ENCODE peak calls at places on chromosomes 12 and 14, in seven cellular contexts. G, S, V, A, J, C and W are unnamed samples.

GRCh38 chr12:63995512-63995911 is 151.0 kb downstream of the SRGAP1 start:
- DNase-seq in G (no peak), S (no peak), V (no peak), A (no peak), J (peak), C (no peak), W (no peak)

GRCh38 chr14:55794655-55795583 is 214.9 kb downstream of the KTN1 start:
- DNase-seq in G (no peak), S (no peak), V (no peak), A (no peak), J (no peak), C (no peak), W (no peak)

GRCh38 chr12:37543131-37543965 is 773.2 kb upstream of the ALG10B start:
- DNase-seq in G (no peak), S (no peak), V (no peak), A (no peak), J (peak), C (no peak), W (no peak)

GRCh38 chr12:89424394-89424793 is 72.1 kb upstream of the DUSP6 start:
- DNase-seq in G (no peak), S (no peak), V (no peak), A (no peak), J (no peak), C (no peak), W (no peak)

GRCh38 chr14:79515158-79515557 is 696.1 kb downstream of the DIO2 start:
- DNase-seq in G (no peak), S (no peak), V (no peak), A (no peak), J (no peak), C (no peak), W (no peak)

GRCh38 chr12:130281157-130281799 is 56.4 kb upstream of the PIWIL1 start:
- DNase-seq in G (peak), S (no peak), V (no peak), A (peak), J (peak), C (no peak), W (no peak)

GRCh38 chr14:41062826-41063225 is 543.9 kb upstream of the LRFN5 start:
- DNase-seq in G (no peak), S (no peak), V (no peak), A (no peak), J (no peak), C (peak), W (no peak)

GRCh38 chr12:65656904-65657351 is 167.4 kb upstream of the HMGA2 start:
- DNase-seq in G (no peak), S (no peak), V (no peak), A (no peak), J (no peak), C (peak), W (no peak)

GRCh38 chr12:49088190-49088931 is 6.2 kb downstream of the DHH start:
- DNase-seq in G (peak), S (no peak), V (peak), A (peak), J (peak), C (peak), W (peak)

GRCh38 chr12:127964717-127965116 is 302.3 kb upstream of the TMEM132C start:
- DNase-seq in G (no peak), S (no peak), V (no peak), A (no peak), J (no peak), C (peak), W (no peak)

GRCh38 chr12:104700324-104700723 is 243.6 kb downstream of the CHST11 start:
- DNase-seq in G (no peak), S (no peak), V (no peak), A (no peak), J (no peak), C (no peak), W (no peak)

GRCh38 chr14:92958373-92959188 is 35.6 kb downstream of the CHGA start:
- DNase-seq in G (no peak), S (no peak), V (no peak), A (no peak), J (no peak), C (no peak), W (no peak)

GRCh38 chr14:60637490-60638452 is 11.5 kb downstream of the SIX1 start:
- DNase-seq in G (peak), S (no peak), V (no peak), A (peak), J (no peak), C (peak), W (no peak)

GRCh38 chr12:67981236-67982164 is 7.7 kb upstream of the IFNG-AS1 start:
- DNase-seq in G (no peak), S (no peak), V (no peak), A (no peak), J (no peak), C (peak), W (no peak)

GRCh38 chr12:62537544-62537943 is 70.9 kb downstream of the MON2 start:
- DNase-seq in G (no peak), S (no peak), V (peak), A (no peak), J (no peak), C (peak), W (no peak)

GRCh38 chr12:94710933-94711332 is 60.6 kb upstream of the TMCC3 start:
- DNase-seq in G (peak), S (no peak), V (no peak), A (peak), J (peak), C (no peak), W (no peak)

GRCh38 chr12:53596920-53597363 is 29.2 kb downstream of the ATF7 start:
- DNase-seq in G (no peak), S (no peak), V (no peak), A (no peak), J (no peak), C (peak), W (no peak)

GRCh38 chr12:84161296-84161695 is 751.3 kb downstream of the SLC6A15 start:
- DNase-seq in G (no peak), S (no peak), V (no peak), A (no peak), J (no peak), C (peak), W (no peak)

GRCh38 chr12:106079148-106079738 is 59.5 kb downstream of the NUAK1 start:
- DNase-seq in G (no peak), S (no peak), V (no peak), A (no peak), J (no peak), C (no peak), W (no peak)

GRCh38 chr12:95003213-95003920 is at the start of gene NDUFA12:
- DNase-seq in G (peak), S (peak), V (peak), A (peak), J (peak), C (peak), W (peak)

GRCh38 chr14:95125951-95126350 is 31.4 kb downstream of the DICER1 start:
- DNase-seq in G (no peak), S (no peak), V (no peak), A (no peak), J (no peak), C (no peak), W (no peak)

GRCh38 chr12:32365473-32366064 is 33.8 kb upstream of the FGD4 start:
- DNase-seq in G (no peak), S (peak), V (no peak), A (peak), J (peak), C (peak), W (no peak)

GRCh38 chr12:113056631-113057488 is at the start of gene DTX1:
- DNase-seq in G (peak), S (no peak), V (no peak), A (no peak), J (no peak), C (no peak), W (no peak)

GRCh38 chr14:67447033-67447381 is 35.0 kb upstream of the PLEK2 start:
- DNase-seq in G (no peak), S (no peak), V (no peak), A (no peak), J (no peak), C (no peak), W (no peak)

GRCh38 chr14:22200977-22201605 is 387.9 kb downstream of the DAD1 start:
- DNase-seq in G (no peak), S (no peak), V (no peak), A (peak), J (no peak), C (peak), W (no peak)

GRCh38 chr12:50061172-50061571 is 3.8 kb downstream of the ASIC1 start:
- DNase-seq in G (no peak), S (no peak), V (no peak), A (no peak), J (no peak), C (no peak), W (no peak)

GRCh38 chr14:72558721-72559120 is 335.2 kb downstream of the DPF3 start:
- DNase-seq in G (peak), S (no peak), V (no peak), A (no peak), J (no peak), C (peak), W (no peak)

GRCh38 chr14:75418779-75419768 is 8.7 kb upstream of the JDP2 start:
- DNase-seq in G (no peak), S (no peak), V (no peak), A (peak), J (peak), C (no peak), W (no peak)

GRCh38 chr12:65099182-65099581 is 21.9 kb downstream of the WIF1 start:
- DNase-seq in G (no peak), S (no peak), V (no peak), A (no peak), J (no peak), C (no peak), W (no peak)

GRCh38 chr14:54023027-54023426 is 66.4 kb upstream of the BMP4 start:
- DNase-seq in G (no peak), S (no peak), V (no peak), A (no peak), J (no peak), C (no peak), W (no peak)

GRCh38 chr12:80709811-80710726 is 2.6 kb downstream of the MYF6 start:
- DNase-seq in G (peak), S (no peak), V (no peak), A (peak), J (no peak), C (no peak), W (no peak)

GRCh38 chr14:77086017-77086727 is 11.9 kb upstream of the CIPC start:
- DNase-seq in G (no peak), S (no peak), V (no peak), A (no peak), J (no peak), C (peak), W (no peak)

GRCh38 chr12:47801170-47801903 is 18.4 kb downstream of the HDAC7 start:
- DNase-seq in G (no peak), S (no peak), V (peak), A (no peak), J (no peak), C (no peak), W (no peak)

GRCh38 chr12:95736631-95737030 is 53.9 kb downstream of the NTN4 start:
- DNase-seq in G (no peak), S (no peak), V (peak), A (no peak), J (no peak), C (peak), W (no peak)

GRCh38 chr14:72847721-72848120 is 46.2 kb downstream of the DPF3 start:
- DNase-seq in G (no peak), S (no peak), V (no peak), A (peak), J (no peak), C (no peak), W (no peak)

GRCh38 chr12:47121146-47121545 is 41.4 kb upstream of the AMIGO2 start:
- DNase-seq in G (no peak), S (no peak), V (no peak), A (no peak), J (no peak), C (peak), W (no peak)

GRCh38 chr14:77033622-77034521 is 5.4 kb upstream of the IRF2BPL start:
- DNase-seq in G (peak), S (peak), V (peak), A (peak), J (peak), C (peak), W (peak)

GRCh38 chr12:115868624-115869023 is 408.9 kb downstream of the MED13L start:
- DNase-seq in G (no peak), S (no peak), V (no peak), A (no peak), J (no peak), C (no peak), W (no peak)

GRCh38 chr12:34399631-34400422 is 377.5 kb downstream of the ALG10 start:
- DNase-seq in G (peak), S (no peak), V (peak), A (peak), J (peak), C (no peak), W (no peak)

GRCh38 chr12:54950071-54950727 is 34.4 kb downstream of the TESPA1 start:
- DNase-seq in G (no peak), S (no peak), V (no peak), A (no peak), J (no peak), C (no peak), W (no peak)
- TF ChIP-seq CTCF in G (no peak), S (no peak), V (no peak), A (no peak), J (no peak), C (no peak), W (no peak)

GRCh38 chr14:50594577-50595316 is 34.8 kb downstream of the ATL1 start:
- DNase-seq in G (no peak), S (no peak), V (no peak), A (no peak), J (no peak), C (no peak), W (no peak)
- TF ChIP-seq CTCF in G (no peak), S (no peak), V (no peak), A (no peak), J (no peak), C (no peak), W (no peak)

DNA sequence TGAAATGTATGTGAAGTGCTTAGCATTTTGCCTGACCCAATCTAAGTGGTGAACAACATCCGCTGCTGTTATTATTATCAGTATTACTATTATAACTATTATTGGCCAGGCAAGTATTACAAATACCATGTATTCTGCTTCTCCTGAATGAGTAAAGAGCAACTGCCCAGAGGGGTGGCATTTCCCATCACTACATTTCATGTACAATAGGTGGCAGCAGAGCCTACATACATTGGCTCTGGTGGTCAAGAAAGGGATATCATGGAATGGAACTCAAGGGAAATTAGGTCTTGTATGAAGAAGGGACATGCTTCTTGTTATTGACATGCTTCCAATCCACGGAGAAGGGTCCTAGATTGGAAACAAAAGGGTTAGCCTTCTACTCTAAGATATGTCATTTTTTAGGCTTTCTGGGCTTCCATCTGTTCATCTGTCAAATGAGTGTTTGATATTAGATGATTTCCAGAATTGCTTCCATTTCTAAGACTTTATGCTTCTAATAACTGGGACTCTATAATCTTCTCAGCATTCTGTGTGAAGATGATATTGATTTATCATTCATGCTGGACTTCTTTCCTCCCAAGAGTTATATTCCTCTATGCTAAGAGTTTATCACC is 239.0 kb downstream of the SSPN start:
- DNase-seq in G (no peak), S (peak), V (no peak), A (peak), J (peak), C (peak), W (no peak)
- TF ChIP-seq CTCF in G (peak), S (no peak), V (peak), A (peak), J (peak), C (peak), W (no peak)

GRCh38 chr12:3168223-3168770 is 91.1 kb downstream of the TSPAN9 start:
- DNase-seq in G (no peak), S (no peak), V (no peak), A (no peak), J (no peak), C (no peak), W (no peak)

GRCh38 chr12:3165311-3165931 is 88.2 kb downstream of the TSPAN9 start:
- DNase-seq in G (no peak), S (no peak), V (no peak), A (no peak), J (no peak), C (no peak), W (no peak)

GRCh38 chr12:3167636-3168035 is 90.5 kb downstream of the TSPAN9 start:
- DNase-seq in G (peak), S (no peak), V (no peak), A (no peak), J (no peak), C (no peak), W (no peak)

GRCh38 chr12:3161861-3162260 is 84.7 kb downstream of the TSPAN9 start:
- DNase-seq in G (peak), S (no peak), V (no peak), A (peak), J (no peak), C (no peak), W (no peak)

DNA sequence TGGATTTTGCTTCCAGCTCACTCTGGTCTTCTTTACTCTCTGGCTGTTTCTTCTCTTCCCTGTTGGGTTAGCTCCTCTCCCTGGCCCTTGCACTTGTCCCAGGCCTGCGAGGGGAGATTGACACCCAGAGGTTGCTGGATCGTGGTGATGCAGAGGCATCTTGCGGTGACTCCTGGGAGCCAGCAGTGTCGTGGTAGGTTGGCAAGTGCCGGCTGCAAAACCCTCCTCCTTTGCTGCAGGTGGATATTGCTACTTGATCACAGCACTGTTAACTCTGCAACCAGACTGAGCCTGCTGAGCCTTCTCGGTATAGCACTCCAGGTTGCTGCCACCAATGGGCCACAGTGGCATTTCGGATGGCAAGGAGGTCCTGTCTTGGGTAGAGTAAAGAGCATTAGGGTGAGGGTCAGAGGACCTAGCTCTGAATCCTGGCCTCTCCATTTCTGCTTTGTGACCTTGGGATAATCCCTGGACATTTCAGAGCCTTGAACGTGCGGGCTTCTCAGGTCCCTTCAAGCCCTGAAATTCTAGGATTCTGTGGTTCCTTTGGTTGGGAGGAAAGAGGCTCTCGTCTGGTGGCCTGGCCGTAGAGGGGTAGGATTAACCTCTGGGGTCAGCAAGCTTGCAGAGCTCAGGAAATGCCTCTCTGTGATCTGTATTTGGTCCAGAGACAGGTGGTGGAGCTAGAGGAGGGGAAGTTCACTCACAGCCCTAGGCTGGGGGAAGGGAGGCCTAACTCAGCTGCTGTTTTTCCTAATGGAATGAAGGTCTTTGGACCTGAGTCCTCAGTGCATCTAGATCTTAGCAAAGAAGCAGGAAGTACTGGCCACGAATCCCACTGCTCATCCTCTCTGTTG is 87.5 kb downstream of the TSPAN9 start:
- DNase-seq in G (peak), S (no peak), V (no peak), A (no peak), J (no peak), C (no peak), W (no peak)
- TF ChIP-seq CTCF in G (no peak), S (no peak), V (no peak), A (no peak), J (peak), C (no peak), W (no peak)

GRCh38 chr14:100708349-100709217 is 18.1 kb upstream of the DLK1 start:
- DNase-seq in G (peak), S (no peak), V (no peak), A (peak), J (peak), C (peak), W (no peak)
- TF ChIP-seq CTCF in G (no peak), S (no peak), V (no peak), A (peak), J (no peak), C (no peak), W (no peak)

GRCh38 chr12:5654019-5654418 is 222.1 kb downstream of the NTF3 start:
- DNase-seq in G (no peak), S (no peak), V (no peak), A (no peak), J (no peak), C (no peak), W (no peak)

GRCh38 chr12:5650804-5651461 is 219.0 kb downstream of the NTF3 start:
- DNase-seq in G (no peak), S (no peak), V (no peak), A (no peak), J (no peak), C (no peak), W (no peak)

GRCh38 chr12:5648692-5649338 is 216.9 kb downstream of the NTF3 start:
- DNase-seq in G (no peak), S (no peak), V (no peak), A (peak), J (no peak), C (no peak), W (no peak)
- TF ChIP-seq CTCF in G (peak), S (no peak), V (peak), A (peak), J (peak), C (peak), W (no peak)

DNA sequence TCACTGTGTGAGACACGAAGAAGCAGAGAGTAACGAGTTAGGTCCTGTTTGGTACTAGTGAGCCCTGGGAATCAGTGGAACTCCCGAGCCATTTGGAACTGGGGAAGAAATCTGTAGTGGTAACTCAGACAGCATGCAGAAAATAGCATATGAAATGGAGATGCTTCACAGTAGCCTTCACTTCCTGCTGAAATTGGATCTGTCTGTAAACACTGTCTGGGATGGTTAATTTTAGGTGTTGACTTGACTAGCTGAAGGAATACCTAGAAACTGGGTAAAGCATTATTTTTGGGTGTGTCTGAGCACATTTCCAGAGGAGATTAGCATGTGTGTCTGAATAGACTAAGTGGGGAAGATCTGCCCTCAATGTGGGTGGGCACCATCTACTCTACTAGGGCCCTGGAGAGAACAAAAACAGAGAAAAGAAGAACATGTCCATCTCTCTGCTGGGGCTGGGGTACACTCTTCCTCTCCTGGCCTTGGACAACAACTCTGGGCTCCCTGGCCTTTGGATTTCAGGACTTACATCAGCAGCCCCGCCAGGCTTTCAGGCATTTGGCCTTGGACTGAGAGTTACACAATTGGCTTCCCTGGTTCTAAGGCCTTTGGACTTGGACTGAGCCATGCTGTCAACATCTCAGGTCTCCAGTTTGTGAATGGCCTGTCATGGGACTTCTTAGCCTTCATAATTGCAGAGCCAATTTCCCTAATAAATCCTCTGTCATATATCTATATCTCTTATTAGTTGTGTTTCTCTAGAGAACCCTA is 14.0 kb upstream of the CRADD start:
- DNase-seq in G (peak), S (no peak), V (no peak), A (no peak), J (no peak), C (no peak), W (no peak)
- TF ChIP-seq CTCF in G (no peak), S (no peak), V (no peak), A (no peak), J (no peak), C (no peak), W (no peak)

GRCh38 chr14:102590667-102591099 is 1.8 kb upstream of the RCOR1 start:
- DNase-seq in G (peak), S (no peak), V (peak), A (peak), J (peak), C (peak), W (no peak)
- TF ChIP-seq CTCF in G (peak), S (no peak), V (no peak), A (peak), J (peak), C (peak), W (no peak)